ENCODE peak calls at places on chromosomes 11 and 22, in nine cellular contexts. O is stimulated activated CD4-positive, alpha-beta T cell treated with anti-CD3 and anti-CD28 coated beads, Interleukin-15, amount 100 ng/mL, for 48 hours; G is iPS-NIHi11; K is left ventricle myocardium superior; A is ACHN; L is naive thymus-derived CD4-positive, alpha-beta T cell; N is NCI-H345; Q is LoVo; S is progenitor cell of endocrine pancreas. W is an unnamed sample.

GRCh38 chr11:62497132-62497915 is 49.3 kb downstream of the AHNAK start:
- DNase-seq in N (peak), Q (peak), G (peak), A (peak), O (no peak), K (peak), L (no peak), S (no peak), W (peak)

GRCh38 chr11:2743427-2744110 is 43.8 kb upstream of the KCNQ1OT1 start:
- DNase-seq in L (no peak), S (no peak), N (no peak), K (no peak), O (no peak), G (no peak), Q (no peak), A (no peak), W (no peak)

GRCh38 chr22:20781272-20781990 is 7.5 kb downstream of the SERPIND1 start:
- DNase-seq in A (no peak), N (no peak), K (no peak), G (no peak), S (no peak), O (peak), Q (no peak), L (no peak), W (no peak)

GRCh38 chr11:56783448-56784041 is 35.0 kb upstream of the OR9G4 start:
- DNase-seq in G (peak), O (no peak), Q (peak), S (no peak), A (peak), N (peak), L (peak), K (no peak), W (peak)

GRCh38 chr22:17110791-17111550 is 10.2 kb downstream of the TMEM121B start:
- DNase-seq in N (no peak), Q (no peak), A (no peak), K (no peak), O (no peak), S (no peak), G (no peak), L (no peak), W (no peak)

GRCh38 chr11:126978155-126978554 is 22.4 kb downstream of the KIRREL3 start:
- DNase-seq in G (peak), S (no peak), L (no peak), K (no peak), Q (no peak), O (no peak), N (no peak), A (no peak), W (no peak)

GRCh38 chr22:32712644-32713355 is 88.7 kb upstream of the TIMP3 start:
- DNase-seq in N (no peak), K (no peak), L (no peak), A (no peak), S (no peak), G (no peak), Q (no peak), O (no peak), W (no peak)

GRCh38 chr11:118953265-118953664 is 2.8 kb upstream of the UPK2 start:
- DNase-seq in G (peak), Q (no peak), N (peak), O (no peak), L (no peak), A (no peak), K (no peak), S (no peak), W (no peak)

GRCh38 chr22:19352766-19353165 is 61.2 kb upstream of the CLTCL1 start:
- DNase-seq in S (no peak), K (no peak), N (no peak), O (no peak), A (no peak), Q (no peak), L (no peak), G (no peak), W (no peak)

GRCh38 chr11:28457481-28458145 is 349.4 kb downstream of the METTL15 start:
- DNase-seq in O (no peak), K (no peak), N (no peak), G (no peak), L (no peak), S (no peak), A (no peak), Q (no peak), W (no peak)

GRCh38 chr11:23406131-23406819 is 546.0 kb upstream of the CCDC179 start:
- DNase-seq in N (no peak), L (no peak), A (no peak), G (peak), S (no peak), Q (no peak), K (peak), O (no peak), W (no peak)

GRCh38 chr22:22235564-22235963 is 9.0 kb upstream of the VPREB1 start:
- DNase-seq in A (peak), O (peak), G (peak), L (peak), N (peak), S (no peak), K (no peak), Q (no peak), W (no peak)

GRCh38 chr11:113189909-113190667 is 124.3 kb upstream of the TTC12 start:
- DNase-seq in N (no peak), L (no peak), S (no peak), O (no peak), A (no peak), K (peak), G (no peak), Q (no peak), W (peak)

GRCh38 chr11:13775471-13775870 is 107.0 kb downstream of the FAR1 start:
- DNase-seq in S (no peak), O (no peak), K (no peak), N (no peak), A (no peak), L (no peak), G (no peak), Q (peak), W (no peak)

GRCh38 chr11:111604392-111605009 is 2.3 kb downstream of the SIK2 start:
- DNase-seq in S (no peak), A (peak), K (no peak), L (peak), G (peak), O (no peak), N (peak), Q (peak), W (peak)

GRCh38 chr11:130775306-130776043 is 140.8 kb downstream of the SNX19 start:
- DNase-seq in L (no peak), G (no peak), K (no peak), Q (peak), O (no peak), A (no peak), N (no peak), S (no peak), W (no peak)

GRCh38 chr11:47248304-47248663 is 330 bp downstream of the ACP2 start:
- DNase-seq in G (no peak), A (peak), S (no peak), O (no peak), Q (no peak), K (no peak), L (no peak), N (no peak), W (no peak)

GRCh38 chr11:11570823-11571222 is 51.0 kb downstream of the GALNT18 start:
- DNase-seq in S (no peak), N (no peak), O (no peak), K (no peak), L (no peak), G (no peak), A (no peak), Q (no peak), W (no peak)

GRCh38 chr11:124285610-124286344 is 28.0 kb downstream of the OR8D1 start:
- DNase-seq in N (no peak), L (no peak), A (no peak), G (no peak), O (no peak), K (no peak), S (no peak), Q (no peak), W (no peak)

GRCh38 chr22:17943533-17944204 is 80.7 kb downstream of the MICAL3 start:
- DNase-seq in A (no peak), Q (no peak), K (no peak), G (peak), S (no peak), O (no peak), L (no peak), N (peak), W (no peak)

GRCh38 chr11:130653838-130654601 is 205.6 kb downstream of the ADAMTS15 start:
- DNase-seq in O (no peak), K (peak), N (no peak), L (no peak), S (no peak), A (peak), G (peak), Q (no peak), W (no peak)

GRCh38 chr11:2309251-2310072 is 7.6 kb downstream of the TSPAN32 start:
- DNase-seq in O (no peak), Q (no peak), L (no peak), A (no peak), K (no peak), S (no peak), G (no peak), N (no peak), W (no peak)

GRCh38 chr11:117444256-117445096 is 116.8 kb downstream of the CEP164 start:
- DNase-seq in O (no peak), L (no peak), S (no peak), G (no peak), Q (no peak), N (no peak), K (no peak), A (no peak), W (no peak)

GRCh38 chr11:2807801-2808241 is 77.8 kb downstream of the CDKN1C start:
- DNase-seq in O (no peak), L (no peak), Q (no peak), G (no peak), S (peak), A (no peak), N (no peak), K (peak), W (no peak)

GRCh38 chr11:119777940-119778339 is 48.9 kb upstream of the NECTIN1 start:
- DNase-seq in A (no peak), K (no peak), O (no peak), N (no peak), S (no peak), Q (no peak), G (no peak), L (no peak), W (no peak)

GRCh38 chr11:88405853-88406252 is 68.3 kb upstream of the CTSC start:
- DNase-seq in L (no peak), G (no peak), O (no peak), Q (no peak), A (peak), K (no peak), N (no peak), S (no peak), W (no peak)

GRCh38 chr11:128498846-128499245 is 88.5 kb downstream of the ETS1 start:
- DNase-seq in S (no peak), N (no peak), O (no peak), K (no peak), A (peak), Q (no peak), G (no peak), L (no peak), W (no peak)

GRCh38 chr22:41360126-41360525 is 21.6 kb upstream of the TEF start:
- DNase-seq in G (peak), K (peak), S (peak), A (no peak), Q (no peak), L (no peak), O (no peak), N (no peak), W (no peak)

GRCh38 chr11:30585892-30586250 is 282 bp downstream of the MPPED2 start:
- DNase-seq in A (no peak), S (no peak), G (peak), K (peak), O (no peak), L (no peak), Q (no peak), N (no peak), W (no peak)

GRCh38 chr11:26072612-26073011 is 259.3 kb upstream of the ANO3 start:
- DNase-seq in K (no peak), O (no peak), Q (no peak), S (no peak), L (no peak), G (no peak), N (no peak), A (no peak), W (no peak)

GRCh38 chr11:124745835-124746620 is 6.0 kb downstream of the VSIG2 start:
- DNase-seq in S (no peak), N (no peak), Q (peak), K (no peak), A (peak), L (no peak), G (peak), O (no peak), W (peak)

GRCh38 chr22:23240639-23241389 is 60.5 kb downstream of the BCR start:
- DNase-seq in A (peak), K (no peak), L (no peak), G (no peak), O (peak), N (no peak), S (no peak), Q (no peak), W (peak)

GRCh38 chr22:36355362-36355761 is 32.4 kb downstream of the MYH9 start:
- DNase-seq in L (no peak), A (no peak), Q (no peak), G (no peak), O (no peak), N (no peak), K (no peak), S (no peak), W (no peak)

GRCh38 chr11:34650528-34650927 is 29.6 kb downstream of the EHF start:
- DNase-seq in K (no peak), S (no peak), O (peak), L (peak), A (no peak), Q (no peak), G (no peak), N (no peak), W (no peak)

GRCh38 chr11:940496-941135 is 14.9 kb downstream of the AP2A2 start:
- DNase-seq in K (no peak), N (peak), Q (no peak), S (no peak), A (no peak), G (no peak), O (no peak), L (no peak), W (no peak)

W was measured in A549.